ENCODE peak calls at places on chromosomes 3 and 15, in five cellular contexts. G, T, O, A and F are unnamed samples.

GRCh38 chr3:127909646-127910045 is 5.4 kb upstream of the KBTBD12 start:
- DNase-seq in G (no peak), T (no peak), O (no peak), A (no peak), F (no peak)

GRCh38 chr3:61926913-61927312 is 365.5 kb downstream of the PTPRG start:
- DNase-seq in G (no peak), T (no peak), O (peak), A (no peak), F (no peak)

GRCh38 chr15:76576526-76577279 is 240.1 kb downstream of the ISL2 start:
- DNase-seq in G (peak), T (no peak), O (peak), A (peak), F (no peak)

GRCh38 chr3:4494807-4495200 is 1.7 kb downstream of the ITPR1 start:
- DNase-seq in G (no peak), T (no peak), O (no peak), A (no peak), F (no peak)

GRCh38 chr15:89903858-89904130 is 9.0 kb downstream of the ARPIN start:
- DNase-seq in G (no peak), T (no peak), O (no peak), A (no peak), F (no peak)

GRCh38 chr3:27289769-27290413 is 79.3 kb downstream of the NEK10 start:
- DNase-seq in G (no peak), T (no peak), O (peak), A (no peak), F (no peak)

GRCh38 chr15:60591491-60592385 is 112.8 kb upstream of the ICE2 start:
- DNase-seq in G (peak), T (peak), O (peak), A (peak), F (peak)

GRCh38 chr3:196774191-196774820 is 34.6 kb downstream of the PAK2 start:
- DNase-seq in G (no peak), T (no peak), O (peak), A (no peak), F (no peak)

GRCh38 chr15:35040339-35041255 is 44.5 kb downstream of the NANOGP8 start:
- DNase-seq in G (no peak), T (no peak), O (no peak), A (no peak), F (no peak)

GRCh38 chr3:10380906-10381795 is 60.2 kb upstream of the SEC13 start:
- DNase-seq in G (no peak), T (no peak), O (no peak), A (no peak), F (no peak)

GRCh38 chr15:69299451-69300128 is 878 bp downstream of the PAQR5 start:
- DNase-seq in G (no peak), T (no peak), O (no peak), A (no peak), F (no peak)

GRCh38 chr3:5929027-5929426 is 741.5 kb downstream of the EDEM1 start:
- DNase-seq in G (no peak), T (no peak), O (no peak), A (no peak), F (no peak)

GRCh38 chr3:179321585-179322322 is 1.1 kb upstream of the ZNF639 start:
- DNase-seq in G (peak), T (no peak), O (peak), A (peak), F (no peak)

GRCh38 chr3:33063651-33064051 is 33.3 kb downstream of the GLB1 start:
- DNase-seq in G (peak), T (no peak), O (no peak), A (no peak), F (no peak)

DNA sequence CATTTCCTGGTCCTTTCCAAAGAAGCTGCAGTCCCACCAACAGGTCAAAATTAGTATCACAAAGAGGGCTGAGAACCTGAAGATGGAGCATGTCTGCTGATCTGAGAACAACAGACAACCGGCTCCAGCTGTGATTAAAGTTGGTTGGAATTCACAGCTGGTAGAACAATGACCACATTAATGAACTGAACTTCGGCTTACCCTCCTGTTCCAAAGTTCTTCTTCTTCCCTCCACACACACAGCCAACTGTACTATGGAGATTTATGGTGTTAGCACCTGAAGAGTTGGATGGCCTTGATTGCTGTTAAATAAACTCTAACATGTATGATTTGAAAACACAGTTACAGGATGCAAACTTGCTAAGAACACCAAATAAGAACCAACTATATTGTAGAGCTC is 27.4 kb upstream of the ROPN1 start:
- DNase-seq in G (no peak), T (no peak), O (no peak), A (no peak), F (no peak)
- TF ChIP-seq CTCF in G (no peak), T (no peak), O (no peak), A (no peak), F (no peak)

GRCh38 chr15:78739996-78740903 is 71.0 kb downstream of the ADAMTS7 start:
- DNase-seq in G (peak), T (no peak), O (peak), A (no peak), F (no peak)
- TF ChIP-seq CTCF in G (peak), T (peak), O (peak), A (no peak), F (peak)

DNA sequence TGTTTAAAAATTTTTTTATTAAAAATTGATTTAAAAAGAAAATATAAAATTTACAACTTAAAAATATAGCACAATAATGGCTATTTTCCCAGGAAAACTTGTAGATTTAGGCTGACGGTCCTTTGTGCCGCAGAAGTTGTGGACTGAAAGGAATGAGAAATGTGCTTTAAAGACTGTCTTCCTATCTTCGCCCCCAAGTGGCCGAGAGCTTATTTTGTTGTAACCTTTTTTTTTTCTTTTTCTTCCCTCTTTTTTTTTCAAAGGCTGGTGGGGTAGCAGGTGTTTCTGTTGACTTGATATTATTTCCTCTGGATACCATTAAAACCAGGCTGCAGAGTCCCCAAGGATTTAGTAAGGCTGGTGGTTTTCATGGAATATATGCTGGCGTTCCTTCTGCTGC is 15.5 kb downstream of the SLC25A26 start:
- DNase-seq in G (no peak), T (no peak), O (no peak), A (no peak), F (no peak)
- TF ChIP-seq CTCF in G (no peak), T (no peak), O (no peak), A (no peak), F (peak)

GRCh38 chr15:43165801-43166325 is 19.3 kb upstream of the CCNDBP1 start:
- DNase-seq in G (no peak), T (no peak), O (peak), A (no peak), F (no peak)

GRCh38 chr15:43169888-43170287 is 15.3 kb upstream of the CCNDBP1 start:
- DNase-seq in G (no peak), T (no peak), O (no peak), A (no peak), F (no peak)

GRCh38 chr15:43168192-43169107 is 16.8 kb upstream of the CCNDBP1 start:
- DNase-seq in G (no peak), T (no peak), O (peak), A (no peak), F (no peak)
- TF ChIP-seq CTCF in G (no peak), T (no peak), O (no peak), A (no peak), F (no peak)

DNA sequence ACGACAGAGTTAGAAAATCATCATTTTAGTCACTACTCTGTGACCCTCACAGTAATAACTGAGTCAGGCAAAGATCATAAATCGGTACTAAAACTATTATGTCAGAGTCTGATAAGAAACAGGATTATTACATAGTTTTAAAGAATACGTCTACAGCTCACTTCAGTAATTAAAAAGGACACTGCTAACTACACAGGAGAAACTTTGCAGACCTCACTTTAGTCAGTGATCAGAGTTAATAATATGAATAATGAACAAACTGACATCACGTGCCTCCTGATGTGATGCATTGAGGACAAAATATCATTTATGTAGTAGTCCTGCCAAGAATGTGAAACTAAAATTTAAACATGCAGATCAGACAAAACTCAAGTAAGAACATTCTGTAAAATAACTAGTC is 162.2 kb downstream of the PCCB start:
- DNase-seq in G (no peak), T (no peak), O (no peak), A (no peak), F (no peak)
- TF ChIP-seq CTCF in G (no peak), T (no peak), O (no peak), A (no peak), F (no peak)

GRCh38 chr3:55720614-55721013 is 233.5 kb upstream of the WNT5A start:
- DNase-seq in G (no peak), T (peak), O (peak), A (no peak), F (no peak)
- TF ChIP-seq CTCF in G (peak), T (no peak), O (peak), A (no peak), F (no peak)